ENCODE peak calls at places on chromosomes 12 and 14, in five cellular contexts. F is GM23248, X is neural progenitor cell, B is mesenchymal stem cell, Q is pancreas. D is an unnamed sample.

GRCh38 chr14:98721061-98721460 is 550.9 kb downstream of the BCL11B start:
- DNase-seq in Q (no peak), B (no peak), F (no peak), X (no peak), D (no peak)

GRCh38 chr14:21941885-21942284 is 268.3 kb upstream of the OR4E1 start:
- DNase-seq in F (no peak), Q (no peak), B (no peak), X (no peak), D (no peak)

GRCh38 chr12:29782821-29783772 is 645 bp downstream of the TMTC1 start:
- DNase-seq in X (peak; percentile 77), Q (peak; percentile 3), B (peak; percentile 69), F (peak; percentile 81), D (peak; percentile 67)

GRCh38 chr12:50103767-50104321 is at the start of gene GPD1:
- DNase-seq in Q (peak; percentile 83), F (peak; percentile 78), X (peak; percentile 68), B (peak; percentile 19), D (peak; percentile 89)

GRCh38 chr12:39533951-39534350 is 85.7 kb downstream of the ABCD2 start:
- DNase-seq in B (no peak), Q (no peak), X (no peak), F (no peak), D (no peak)

GRCh38 chr14:51780006-51780692 is 80.3 kb upstream of the GNG2 start:
- DNase-seq in F (peak; percentile 72), X (peak; percentile 81), Q (peak; percentile 38), B (peak; percentile 69), D (peak; percentile 72)

GRCh38 chr12:102917026-102917787 is at the start of gene PAH:
- DNase-seq in Q (peak; percentile 51), X (peak; percentile 50), F (no peak), B (no peak), D (no peak)

GRCh38 chr14:77950371-77950770 is 150.5 kb downstream of the ADCK1 start:
- DNase-seq in B (no peak), Q (no peak), X (no peak), F (peak; percentile 68), D (no peak)

GRCh38 chr12:122858591-122859302 is 23.5 kb downstream of the HIP1R start:
- DNase-seq in Q (no peak), B (no peak), X (no peak), F (no peak), D (no peak)

GRCh38 chr14:90060312-90060964 is 1.4 kb upstream of the KCNK13 start:
- DNase-seq in X (peak; percentile 85), F (peak; percentile 68), B (peak; percentile 43), Q (peak; percentile 14), D (peak; percentile 76)

GRCh38 chr14:105147701-105148603 is 20.6 kb downstream of the JAG2 start:
- DNase-seq in B (no peak), X (no peak), F (no peak), Q (peak; percentile 4), D (peak; percentile 37)

GRCh38 chr12:125283521-125283920 is 218.3 kb downstream of the AACS start:
- DNase-seq in X (no peak), B (no peak), Q (no peak), F (no peak), D (no peak)

GRCh38 chr14:74964787-74965769 is 9.7 kb upstream of the PGF start:
- DNase-seq in Q (no peak), B (peak; percentile 43), X (no peak), F (peak; percentile 84), D (no peak)

GRCh38 chr12:79547735-79548347 is 142.9 kb downstream of the PAWR start:
- DNase-seq in Q (peak; percentile 31), X (peak; percentile 64), B (peak; percentile 92), F (peak; percentile 79), D (no peak)

GRCh38 chr12:38664661-38665269 is 240.6 kb downstream of the CPNE8 start:
- DNase-seq in Q (no peak), X (peak; percentile 44), B (peak; percentile 33), F (peak; percentile 41), D (no peak)

GRCh38 chr12:108693186-108693585 is 38.1 kb downstream of the CORO1C start:
- DNase-seq in F (no peak), B (no peak), Q (no peak), X (no peak), D (no peak)

GRCh38 chr14:50531595-50532501 is 521 bp downstream of the MAP4K5 start:
- DNase-seq in F (peak; percentile 79), X (peak; percentile 79), Q (peak; percentile 34), B (peak; percentile 64), D (peak; percentile 89)

GRCh38 chr12:123389560-123390351 is 5.8 kb downstream of the KMT5A start:
- DNase-seq in Q (peak; percentile 55), B (peak; percentile 47), X (peak; percentile 66), F (peak; percentile 81), D (peak; percentile 83)

GRCh38 chr12:70638639-70639349 is 1.6 kb upstream of the PTPRB start:
- DNase-seq in X (no peak), F (no peak), B (no peak), Q (no peak), D (no peak)

GRCh38 chr12:19683178-19683927 is 244.1 kb downstream of the AEBP2 start:
- DNase-seq in B (peak; percentile 82), X (no peak), F (peak; percentile 33), Q (no peak), D (no peak)

GRCh38 chr12:122917508-122918227 is 21.7 kb upstream of the VPS37B start:
- DNase-seq in X (no peak), B (peak; percentile 73), Q (peak; percentile 48), F (peak; percentile 66), D (peak; percentile 63)

GRCh38 chr14:74506408-74506807 is 12.8 kb downstream of the ISCA2 start:
- DNase-seq in Q (no peak), B (no peak), F (no peak), X (no peak), D (peak; percentile 26)

GRCh38 chr14:89214221-89214965 is 202.6 kb downstream of the FOXN3 start:
- DNase-seq in Q (peak; percentile 92), X (peak; percentile 77), B (no peak), F (no peak), D (peak; percentile 86)

GRCh38 chr12:95337176-95337575 is 119.6 kb downstream of the VEZT start:
- DNase-seq in B (no peak), F (peak; percentile 42), X (no peak), Q (no peak), D (no peak)

GRCh38 chr14:101132051-101132541 is 228.6 kb upstream of the RTL1 start:
- DNase-seq in X (no peak), B (no peak), Q (no peak), F (no peak), D (no peak)

GRCh38 chr14:51872396-51872795 is 12.0 kb downstream of the GNG2 start:
- DNase-seq in X (no peak), B (peak; percentile 44), Q (no peak), F (no peak), D (no peak)

GRCh38 chr14:61632401-61633195 is 62.7 kb upstream of the HIF1A start:
- DNase-seq in X (no peak), B (no peak), F (no peak), Q (no peak), D (no peak)

GRCh38 chr12:93968928-93969327 is 179.4 kb upstream of the PLXNC1 start:
- DNase-seq in F (no peak), B (no peak), Q (no peak), X (no peak), D (no peak)

GRCh38 chr12:131950182-131950913 is 606 bp downstream of the EP400 start:
- DNase-seq in X (peak; percentile 65), Q (peak; percentile 23), F (peak; percentile 61), B (peak; percentile 40), D (peak; percentile 60)

GRCh38 chr12:65308001-65308400 is 29.5 kb downstream of the MSRB3 start:
- DNase-seq in F (peak; percentile 45), X (no peak), Q (no peak), B (peak; percentile 45), D (no peak)

GRCh38 chr12:71556881-71557280 is 106.8 kb downstream of the ZFC3H1 start:
- DNase-seq in X (peak; percentile 26), Q (no peak), B (peak; percentile 86), F (peak; percentile 93), D (no peak)

GRCh38 chr12:10409387-10409786 is at the start of gene KLRC4:
- DNase-seq in B (peak; percentile 52), Q (no peak), F (no peak), X (no peak), D (no peak)

GRCh38 chr14:24632336-24632735 is 1.7 kb downstream of the GZMB start:
- DNase-seq in F (no peak), X (no peak), B (no peak), Q (no peak), D (no peak)

GRCh38 chr14:55512421-55512820 is 67.6 kb upstream of the KTN1 start:
- DNase-seq in B (no peak), X (no peak), Q (no peak), F (peak; percentile 30), D (no peak)

GRCh38 chr14:75980856-75981255 is 939 bp downstream of the TGFB3 start:
- DNase-seq in F (peak; percentile 55), X (no peak), B (no peak), Q (peak; percentile 52), D (no peak)

DNA sequence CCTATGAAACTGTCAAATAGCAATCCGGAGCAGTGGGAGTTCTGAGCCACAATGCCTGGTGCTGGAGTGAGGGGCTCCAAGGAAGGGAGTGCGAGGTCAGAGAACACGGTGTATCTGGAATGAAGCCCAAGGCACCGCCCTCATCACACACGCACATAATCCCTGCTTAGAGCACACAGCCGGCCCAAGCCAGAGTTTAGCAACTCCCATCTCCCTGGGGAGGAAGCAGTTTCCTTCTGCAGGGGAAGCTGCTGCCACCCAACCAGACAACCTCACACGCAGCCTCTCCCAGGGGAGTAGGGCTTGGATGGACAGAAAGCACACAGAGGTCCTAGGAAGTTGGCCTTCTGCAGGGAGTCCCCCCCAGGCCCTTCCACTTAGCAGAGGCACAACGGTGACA is 31.3 kb downstream of the ACTN1 start:
- DNase-seq in Q (no peak), X (peak; percentile 61), F (peak; percentile 85), B (peak; percentile 86), D (peak; percentile 86)
- H3K4me1 ChIP-seq in Q (peaks cover 55% of the 10 kb centered on the region), X (peaks cover 15% of the 10 kb centered on the region), F (peaks cover 74% of the 10 kb centered on the region), B (peaks cover 68% of the 10 kb centered on the region), D (peaks cover 2% of the 10 kb centered on the region)

GRCh38 chr14:93793555-93793954 is 5.3 kb upstream of the PRIMA1 start:
- DNase-seq in B (no peak), F (no peak), Q (no peak), X (no peak), D (no peak)
- H3K27me3 ChIP-seq in B (peaks cover 41% of the 10 kb centered on the region), F (peaks cover 8% of the 10 kb centered on the region), Q (no peaks in the 10 kb centered on the region), X (no peaks in the 10 kb centered on the region), D (no peaks in the 10 kb centered on the region)

DNA sequence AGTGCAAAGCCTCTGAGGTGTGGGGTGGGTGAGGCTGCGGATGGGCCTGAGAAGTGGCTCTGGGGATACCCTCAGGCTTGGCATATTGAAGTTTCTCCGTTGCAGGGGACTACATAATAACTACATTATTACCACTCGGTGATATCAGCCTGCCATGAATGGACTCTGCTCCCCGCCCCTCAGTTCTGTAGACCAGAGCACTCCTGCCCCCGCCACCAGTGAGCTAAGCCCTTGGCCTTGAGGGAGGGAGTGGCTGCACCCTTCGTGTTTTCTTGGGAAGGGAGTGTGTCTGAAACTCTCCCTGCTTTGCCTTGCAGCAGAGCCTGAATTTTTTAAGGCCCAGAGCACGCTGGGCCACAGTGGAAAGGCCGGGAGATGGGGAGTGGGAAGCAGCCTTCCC is 1.7 kb downstream of the ORAI1 start:
- DNase-seq in B (peak; percentile 40), Q (peak; percentile 23), X (no peak), F (no peak), D (no peak)
- H3K4me1 ChIP-seq in B (peaks cover 27% of the 10 kb centered on the region), Q (peaks cover 25% of the 10 kb centered on the region), X (peaks cover 36% of the 10 kb centered on the region), F (peaks cover 19% of the 10 kb centered on the region), D (no peaks in the 10 kb centered on the region)

GRCh38 chr14:63852817-63853730 is at the start of gene SYNE2:
- DNase-seq in Q (peak; percentile 76), B (peak; percentile 70), X (peak; percentile 94), F (peak; percentile 78), D (peak; percentile 82)
- H3K27me3 ChIP-seq in Q (no peaks in the 10 kb centered on the region), B (peaks cover 10% of the 10 kb centered on the region), X (peaks cover 12% of the 10 kb centered on the region), F (no peaks in the 10 kb centered on the region), D (no peaks in the 10 kb centered on the region)

GRCh38 chr12:27551172-27551840 is 27.3 kb downstream of the PPFIBP1 start:
- DNase-seq in B (peak; percentile 34), X (no peak), Q (no peak), F (peak; percentile 60), D (no peak)
- H3K4me1 ChIP-seq in B (peaks cover 16% of the 10 kb centered on the region), X (peaks cover 4% of the 10 kb centered on the region), Q (peaks cover 36% of the 10 kb centered on the region), F (peaks cover 82% of the 10 kb centered on the region), D (peaks cover 13% of the 10 kb centered on the region)